ENCODE peak calls at places on chromosomes 12 and 14, in four cellular contexts. R is fibroblast of lung, P is small intestine, F is GM12878. J is an unnamed sample.

GRCh38 chr12:121804417-121805111 is 755 bp downstream of the SETD1B start:
- DNase-seq in R (no peak), P (peak), F (no peak), J (no peak)

GRCh38 chr12:56143870-56144269 is 8.5 kb upstream of the MYL6B start:
- DNase-seq in R (no peak), P (no peak), F (no peak), J (no peak)

GRCh38 chr12:131620946-131621681 is 89.8 kb upstream of the SFSWAP start:
- DNase-seq in R (no peak), P (no peak), F (no peak), J (no peak)

GRCh38 chr14:61927015-61927414 is 164.8 kb downstream of the SNAPC1 start:
- DNase-seq in R (no peak), P (no peak), F (no peak), J (no peak)

GRCh38 chr14:33934043-33934750 is 16.7 kb downstream of the EGLN3 start:
- DNase-seq in R (no peak), P (no peak), F (no peak), J (no peak)

GRCh38 chr14:59332727-59333126 is 132.5 kb downstream of the GPR135 start:
- DNase-seq in R (peak), P (no peak), F (no peak), J (peak)

GRCh38 chr14:73807439-73807838 is 44.2 kb upstream of the PTGR2 start:
- DNase-seq in R (no peak), P (no peak), F (no peak), J (no peak)

GRCh38 chr14:64444984-64445845 is 20.1 kb upstream of the AKAP5 start:
- DNase-seq in R (peak), P (peak), F (peak), J (peak)

GRCh38 chr14:60618200-60618599 is 31.1 kb downstream of the SIX1 start:
- DNase-seq in R (no peak), P (no peak), F (no peak), J (no peak)

GRCh38 chr12:110561471-110562201 is 21.5 kb downstream of the PPTC7 start:
- DNase-seq in R (no peak), P (no peak), F (no peak), J (peak)

GRCh38 chr12:107444771-107445170 is 240.8 kb upstream of the PWP1 start:
- DNase-seq in R (no peak), P (no peak), F (no peak), J (no peak)

GRCh38 chr12:131642101-131642540 is 68.8 kb upstream of the SFSWAP start:
- DNase-seq in R (no peak), P (no peak), F (peak), J (no peak)

GRCh38 chr12:20264608-20265114 is 103.7 kb upstream of the PDE3A start:
- DNase-seq in R (no peak), P (no peak), F (no peak), J (no peak)

GRCh38 chr12:7486512-7486911 is 17.1 kb downstream of the CD163 start:
- DNase-seq in R (no peak), P (no peak), F (no peak), J (no peak)

GRCh38 chr14:89794096-89794495 is 160.4 kb downstream of the EFCAB11 start:
- DNase-seq in R (peak), P (no peak), F (no peak), J (no peak)

GRCh38 chr14:72699852-72700257 is 194.0 kb downstream of the DPF3 start:
- DNase-seq in R (peak), P (no peak), F (no peak), J (peak)

GRCh38 chr12:132480620-132481132 is 9.3 kb upstream of the FBRSL1 start:
- DNase-seq in R (no peak), P (no peak), F (no peak), J (no peak)

GRCh38 chr12:92297932-92298681 is 152.5 kb upstream of the BTG1 start:
- DNase-seq in R (peak), P (peak), F (no peak), J (peak)

GRCh38 chr12:24222968-24223367 is 273.5 kb upstream of the SOX5 start:
- DNase-seq in R (peak), P (no peak), F (no peak), J (peak)

DNA sequence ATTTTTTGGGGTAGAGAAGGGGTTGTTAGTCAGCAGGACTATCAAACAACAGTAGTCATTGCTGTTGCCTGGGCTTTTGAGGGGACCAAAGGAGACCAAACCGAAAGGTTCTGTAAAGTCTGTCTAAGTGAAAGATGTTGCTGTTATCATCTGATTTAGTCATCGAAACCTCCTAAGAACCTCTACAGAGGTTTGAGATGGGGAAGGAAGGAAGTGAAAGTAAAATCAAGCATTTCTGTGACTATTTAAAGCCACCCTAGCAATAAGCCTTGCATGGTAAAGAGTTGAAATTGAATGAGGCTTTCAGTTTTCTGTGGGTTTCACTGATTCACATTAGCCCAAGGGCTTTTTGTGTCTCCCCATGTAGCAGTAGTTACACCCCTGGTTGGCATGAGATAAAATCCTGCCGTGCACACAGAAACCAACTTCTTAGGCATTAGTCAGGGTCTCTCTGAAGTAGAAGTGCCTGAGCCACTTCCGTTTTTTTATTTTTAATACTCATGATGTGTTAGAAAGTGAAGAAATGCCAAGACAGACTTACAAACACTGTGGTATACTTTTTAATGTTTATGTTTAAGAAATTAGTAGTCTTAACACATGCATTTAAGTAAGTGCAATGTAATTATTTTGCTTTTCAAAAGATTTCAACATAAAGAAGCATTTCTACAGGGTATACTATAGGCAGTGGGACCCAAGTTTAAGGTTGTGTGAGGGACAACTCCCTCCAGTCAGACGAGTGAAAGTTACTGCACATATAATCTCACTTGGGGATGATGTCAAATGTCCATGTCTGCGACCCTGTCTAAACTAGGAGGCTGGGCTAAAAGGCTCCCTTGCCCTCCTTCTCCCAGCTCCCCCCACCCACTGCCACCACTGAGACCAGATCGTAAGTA is 50.4 kb downstream of the DYRK2 start:
- DNase-seq in R (peak), P (peak), F (peak), J (peak)
- H3K4me3 ChIP-seq in R (peak), P (no peak), F (no peak), J (no peak)

GRCh38 chr12:2017724-2018337 is 13.6 kb upstream of the DCP1B start:
- DNase-seq in R (no peak), P (no peak), F (no peak), J (no peak)
- H3K4me3 ChIP-seq in R (no peak), P (no peak), F (no peak), J (no peak)

GRCh38 chr12:116171549-116171948 is 105.9 kb downstream of the MED13L start:
- DNase-seq in R (no peak), P (no peak), F (no peak), J (peak)
- H3K4me3 ChIP-seq in R (no peak), P (no peak), F (peak), J (no peak)

GRCh38 chr12:57231276-57232021 is 1.9 kb downstream of the SHMT2 start:
- DNase-seq in R (no peak), P (no peak), F (no peak), J (no peak)
- H3K4me3 ChIP-seq in R (peak), P (no peak), F (peak), J (peak)

DNA sequence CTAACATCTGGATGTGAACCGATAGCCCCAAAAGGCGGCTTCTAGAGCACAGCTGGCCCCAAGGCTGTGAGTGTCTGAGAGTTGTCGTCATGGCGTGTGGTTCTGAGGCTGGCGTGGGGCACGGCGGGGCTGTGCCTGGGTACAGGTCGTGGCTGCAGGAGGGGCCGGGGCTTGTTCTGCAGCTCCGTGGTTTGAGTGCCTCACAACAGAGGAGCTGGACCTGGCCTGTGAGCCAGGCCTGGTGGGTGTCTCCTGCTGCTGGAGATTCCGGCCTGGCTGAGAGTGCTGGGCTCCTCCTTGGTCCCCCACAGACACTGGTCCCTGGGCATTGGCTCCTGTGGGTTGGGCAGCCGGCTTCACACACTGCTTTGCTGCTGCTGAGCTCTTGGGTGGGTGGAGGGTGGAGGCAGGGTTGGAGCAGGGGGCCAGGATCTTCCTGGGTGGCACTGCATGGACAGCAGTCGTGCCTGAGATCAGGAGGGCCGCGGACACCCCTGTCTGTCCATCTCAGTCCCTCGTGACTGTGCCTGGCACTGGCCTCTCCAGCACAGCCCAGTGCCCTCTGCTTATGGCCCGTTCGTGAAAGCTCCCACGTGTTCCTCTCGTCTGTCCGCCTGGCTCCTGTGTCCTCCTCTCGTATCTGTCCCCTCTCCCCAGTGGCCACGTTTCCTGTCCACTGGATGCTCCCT is 31.8 kb upstream of the TEX22 start:
- DNase-seq in R (no peak), P (no peak), F (no peak), J (no peak)
- H3K4me3 ChIP-seq in R (no peak), P (no peak), F (no peak), J (no peak)

DNA sequence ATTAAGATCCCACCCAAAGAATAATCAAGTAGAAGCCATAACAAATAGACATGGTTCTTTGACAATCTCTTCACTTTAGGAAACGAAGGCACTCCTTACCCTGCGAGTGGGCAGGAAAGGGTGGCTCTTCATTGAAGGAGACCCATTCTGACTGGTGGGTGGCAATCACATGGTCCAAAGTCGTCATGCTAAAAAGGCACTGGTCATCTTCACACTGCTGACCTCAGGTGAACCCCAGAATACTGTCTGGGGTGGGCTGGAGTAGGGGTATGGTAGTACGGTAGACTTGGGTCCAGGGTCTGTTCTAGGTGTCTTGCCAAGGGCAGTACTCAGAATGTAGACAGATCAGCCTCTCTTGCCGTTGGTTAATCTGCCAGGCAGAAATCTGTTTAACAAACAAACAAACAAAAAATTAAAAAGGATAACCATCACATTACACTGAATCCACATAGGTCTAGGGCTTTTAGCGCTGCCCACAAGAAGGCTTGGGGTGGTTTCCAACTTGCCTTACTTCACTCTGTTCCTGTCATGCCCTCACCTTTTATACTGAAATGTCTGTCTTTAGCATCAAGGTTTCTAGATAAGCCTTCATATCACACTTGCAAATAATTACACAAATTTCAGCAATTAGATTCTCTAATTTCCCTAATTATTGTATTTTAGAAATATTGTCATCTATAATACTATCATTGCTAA is 1.8 kb downstream of the STON2 start:
- DNase-seq in R (no peak), P (no peak), F (no peak), J (no peak)
- H3K4me3 ChIP-seq in R (no peak), P (no peak), F (no peak), J (no peak)

GRCh38 chr14:85528080-85528881 is 1.7 kb upstream of the FLRT2 start:
- DNase-seq in R (peak), P (no peak), F (no peak), J (peak)
- H3K4me3 ChIP-seq in R (peak), P (no peak), F (no peak), J (peak)

GRCh38 chr12:4909397-4909733 is 340 bp upstream of the KCNA1 start:
- DNase-seq in R (no peak), P (no peak), F (no peak), J (no peak)
- H3K4me3 ChIP-seq in R (no peak), P (no peak), F (peak), J (no peak)

GRCh38 chr14:99191663-99192621 is 80.1 kb downstream of the BCL11B start:
- DNase-seq in R (peak), P (peak), F (no peak), J (peak)
- H3K4me3 ChIP-seq in R (no peak), P (peak), F (no peak), J (no peak)

J was measured in fibroblast of mammary gland.